ENCODE peak calls at places on chromosome 13, in eight cellular contexts. P is kidney glomerular epithelial cell; Q is H9; O is NCI-H2029; V is glomerular endothelial cell; Z is NCI-H1694; J is activated T-cell treated with anti-CD3 and anti-CD28 coated beads, Interleukin-2, amount 50 U/mL, for 1 hour; E is HTR-8/SVneo. H is an unnamed sample.
A peak's percentile ranks its signal among the peaks of the same experiment; 100 is the strongest.

GRCh38 chr13:73307481-73307880 is 248.7 kb downstream of the KLF5 start:
- DNase-seq in P (no peak), Q (no peak), O (no peak), V (no peak), Z (no peak), J (no peak), E (no peak), H (no peak)

GRCh38 chr13:106534844-106535551 is 464 bp downstream of the EFNB2 start:
- DNase-seq in P (peak; percentile 11), Q (no peak), O (no peak), V (no peak), Z (no peak), J (peak; percentile 51), E (no peak), H (no peak)

GRCh38 chr13:74218291-74218690 is 84.1 kb upstream of the KLF12 start:
- DNase-seq in P (no peak), Q (no peak), O (no peak), V (no peak), Z (no peak), J (no peak), E (no peak), H (no peak)

GRCh38 chr13:74046461-74046860 is 87.7 kb downstream of the KLF12 start:
- DNase-seq in P (no peak), Q (no peak), O (no peak), V (no peak), Z (no peak), J (no peak), E (no peak), H (no peak)

GRCh38 chr13:112619730-112620639 is 32.0 kb upstream of the TUBGCP3 start:
- DNase-seq in P (peak; percentile 4), Q (peak; percentile 91), O (peak; percentile 80), V (no peak), Z (no peak), J (no peak), E (no peak), H (peak; percentile 0)

GRCh38 chr13:26599403-26599802 is 41.9 kb downstream of the WASF3 start:
- DNase-seq in P (no peak), Q (no peak), O (no peak), V (no peak), Z (no peak), J (no peak), E (no peak), H (no peak)

GRCh38 chr13:48235100-48235813 is 2.3 kb downstream of the ITM2B start:
- DNase-seq in P (peak; percentile 48), Q (peak; percentile 55), O (no peak), V (no peak), Z (no peak), J (no peak), E (no peak), H (peak; percentile 10)

GRCh38 chr13:21050288-21051197 is 10.8 kb downstream of the LATS2 start:
- DNase-seq in P (no peak), Q (no peak), O (no peak), V (no peak), Z (no peak), J (no peak), E (no peak), H (no peak)

GRCh38 chr13:91132786-91133185 is 214.7 kb upstream of the MIR17HG start:
- DNase-seq in P (no peak), Q (no peak), O (no peak), V (no peak), Z (no peak), J (no peak), E (no peak), H (peak; percentile 0)

GRCh38 chr13:28753208-28753892 is 34.6 kb upstream of the SLC46A3 start:
- DNase-seq in P (peak; percentile 82), Q (peak; percentile 79), O (peak; percentile 0), V (peak; percentile 78), Z (no peak), J (no peak), E (peak; percentile 68), H (no peak)

GRCh38 chr13:20492641-20493040 is 33.0 kb downstream of the CRYL1 start:
- DNase-seq in P (peak; percentile 28), Q (peak; percentile 54), O (no peak), V (no peak), Z (no peak), J (peak; percentile 35), E (peak; percentile 19), H (peak; percentile 18)

GRCh38 chr13:42892760-42893159 is 99.3 kb downstream of the EPSTI1 start:
- DNase-seq in P (no peak), Q (no peak), O (no peak), V (no peak), Z (no peak), J (no peak), E (no peak), H (no peak)

GRCh38 chr13:63435668-63436275 is 2020.1 kb upstream of the PCDH20 start:
- DNase-seq in P (peak; percentile 82), Q (no peak), O (no peak), V (no peak), Z (no peak), J (no peak), E (peak; percentile 28), H (no peak)